ENCODE peak calls at places on chromosomes 11 and 22, in five cellular contexts. E is Peyer's patch, A is lower lobe of right lung, C is IMR-90, G is GM13977. W is an unnamed sample.
A peak's percentile ranks its signal among the peaks of the same experiment; 100 is the strongest.

GRCh38 chr11:106379265-106379664 is 301.8 kb downstream of the AASDHPPT start:
- DNase-seq in G (no peak), A (no peak), E (no peak), C (no peak), W (no peak)

GRCh38 chr11:118295834-118296454 is 8.6 kb upstream of the CD3E start:
- DNase-seq in G (peak; percentile 25), E (no peak), C (peak; percentile 12), A (no peak), W (no peak)

GRCh38 chr11:94457118-94458029 is 36.3 kb downstream of the MRE11 start:
- DNase-seq in E (no peak), C (peak; percentile 4), G (no peak), A (no peak), W (no peak)

GRCh38 chr11:111878385-111878765 is 590 bp downstream of the FDXACB1 start:
- DNase-seq in E (no peak), C (peak; percentile 5), G (no peak), A (no peak), W (no peak)

GRCh38 chr11:27681664-27682063 is 18.6 kb downstream of the BDNF start:
- DNase-seq in A (no peak), G (no peak), E (no peak), C (no peak), W (no peak)

GRCh38 chr11:120637131-120637530 is 125.6 kb downstream of the GRIK4 start:
- DNase-seq in E (no peak), G (no peak), A (no peak), C (no peak), W (no peak)

GRCh38 chr11:77508031-77508430 is 34.1 kb upstream of the PAK1 start:
- DNase-seq in A (no peak), C (no peak), G (no peak), E (no peak), W (no peak)

GRCh38 chr11:92415246-92415645 is 190.6 kb downstream of the FAT3 start:
- DNase-seq in A (no peak), C (no peak), G (no peak), E (no peak), W (no peak)

GRCh38 chr11:114285599-114285998 is 10.6 kb upstream of the NNMT start:
- DNase-seq in A (no peak), C (peak; percentile 58), G (no peak), E (no peak), W (no peak)

GRCh38 chr11:114058871-114059277 is 637 bp upstream of the ZBTB16 start:
- DNase-seq in C (no peak), A (peak; percentile 67), G (no peak), E (no peak), W (peak; percentile 71)

GRCh38 chr11:111604392-111605009 is 2.3 kb downstream of the SIK2 start:
- DNase-seq in G (peak; percentile 61), C (peak; percentile 45), E (no peak), A (no peak), W (no peak)

GRCh38 chr11:132744771-132745170 is 787.5 kb downstream of the OPCML start:
- DNase-seq in C (peak; percentile 59), G (no peak), E (no peak), A (no peak), W (no peak)

GRCh38 chr11:64619196-64619595 is 28.2 kb downstream of the SLC22A12 start:
- DNase-seq in C (no peak), A (peak; percentile 62), G (no peak), E (no peak), W (peak; percentile 81)

GRCh38 chr22:43832393-43833265 is 20.5 kb upstream of the EFCAB6 start:
- DNase-seq in E (peak; percentile 41), G (no peak), A (peak; percentile 43), C (no peak), W (peak; percentile 46)

GRCh38 chr22:44895296-44896055 is 114.3 kb downstream of the PHF21B start:
- DNase-seq in E (no peak), A (no peak), C (no peak), G (no peak), W (no peak)

GRCh38 chr11:5624489-5625278 is at the start of gene TRIM34:
- DNase-seq in G (peak; percentile 85), A (no peak), C (peak; percentile 62), E (peak; percentile 67), W (no peak)

GRCh38 chr11:109799604-109800003 is 293.6 kb upstream of the ZC3H12C start:
- DNase-seq in G (no peak), A (no peak), C (no peak), E (no peak), W (no peak)

GRCh38 chr11:9527481-9528140 is 45.9 kb upstream of the WEE1 start:
- DNase-seq in C (peak; percentile 74), G (no peak), A (no peak), E (no peak), W (no peak)

GRCh38 chr22:20128902-20129746 is 2.5 kb upstream of the ZDHHC8 start:
- DNase-seq in A (no peak), E (no peak), G (no peak), C (peak; percentile 23), W (no peak)

GRCh38 chr11:45374632-45375031 is 88.5 kb upstream of the SYT13 start:
- DNase-seq in C (no peak), E (no peak), G (no peak), A (no peak), W (no peak)

GRCh38 chr11:128208329-128209220 is 378.8 kb downstream of the ETS1 start:
- DNase-seq in G (no peak), C (peak; percentile 93), A (no peak), E (no peak), W (no peak)

GRCh38 chr11:130197386-130198035 is 37.9 kb downstream of the ST14 start:
- DNase-seq in C (no peak), A (no peak), G (no peak), E (no peak), W (no peak)

GRCh38 chr11:1138053-1138452 is 19.7 kb upstream of the MUC5AC start:
- DNase-seq in G (no peak), E (no peak), C (peak; percentile 82), A (no peak), W (no peak)

GRCh38 chr11:104812416-104812815 is 85.8 kb downstream of the CASP12 start:
- DNase-seq in E (no peak), A (no peak), C (no peak), G (no peak), W (no peak)

GRCh38 chr22:44242946-44243724 is 62.4 kb downstream of the PARVG start:
- DNase-seq in E (no peak), C (no peak), G (no peak), A (no peak), W (no peak)

GRCh38 chr11:75678620-75679259 is 9.9 kb upstream of the MAP6 start:
- DNase-seq in E (no peak), G (no peak), A (no peak), C (no peak), W (no peak)

GRCh38 chr22:49977578-49977977 is 17.0 kb downstream of the PIM3 start:
- DNase-seq in G (no peak), E (no peak), A (peak; percentile 35), C (no peak), W (peak; percentile 38)

DNA sequence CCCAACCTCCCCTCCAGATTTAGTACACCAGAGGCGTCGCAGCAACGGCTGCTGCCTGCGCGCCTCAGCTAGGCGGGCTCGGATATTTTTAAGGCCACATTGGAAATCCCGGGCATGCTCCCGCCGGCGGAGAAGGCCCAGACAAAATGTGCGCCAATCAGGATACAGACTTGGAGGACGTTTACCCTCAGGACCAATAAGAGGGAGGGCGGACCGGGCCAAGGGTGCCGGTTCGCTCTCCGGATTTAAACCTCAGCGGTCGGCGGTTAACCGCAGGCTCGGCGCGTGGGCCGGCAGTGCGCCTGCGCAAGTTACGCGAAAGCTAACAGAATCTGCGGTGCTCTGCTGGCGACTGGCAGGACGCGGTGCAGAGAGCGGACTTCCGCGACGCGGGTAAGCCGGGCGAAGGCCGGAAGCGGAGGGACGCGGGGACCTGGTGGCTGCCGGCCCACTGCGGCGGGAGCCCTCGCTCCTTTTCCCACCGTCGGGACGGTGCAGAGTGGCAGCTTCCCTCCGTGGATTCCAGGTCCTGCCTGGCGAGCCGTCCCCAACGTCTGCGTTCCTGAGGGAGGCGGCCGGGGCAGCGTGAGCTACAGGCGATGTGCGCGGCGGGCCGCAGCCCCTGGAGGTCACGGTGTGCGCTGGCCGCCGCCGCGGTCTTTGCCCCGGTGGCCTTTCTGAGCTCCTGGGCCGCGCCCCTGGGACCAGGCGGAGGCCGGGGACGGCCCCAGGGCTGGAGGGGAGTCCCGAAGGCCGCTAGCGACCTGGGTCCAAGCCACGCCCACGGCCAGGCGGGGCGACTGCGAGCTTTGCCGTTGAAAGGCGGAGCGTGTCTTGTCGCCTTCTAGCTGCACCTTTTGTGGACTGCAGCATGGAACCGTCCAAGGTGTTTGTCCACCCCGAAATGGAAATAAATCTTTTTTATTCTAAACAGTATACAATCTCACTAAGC is at the start of gene HYLS1:
- DNase-seq in C (peak; percentile 95), G (peak; percentile 94), A (peak; percentile 96), E (peak; percentile 93), W (peak; percentile 97)
- TF ChIP-seq CTCF in C (peak; percentile 9), G (no peak), A (no peak), E (peak; percentile 17), W (peak; percentile 28)

GRCh38 chr11:3016861-3017260 is 24.7 kb upstream of the NAP1L4 start:
- DNase-seq in E (no peak), A (no peak), C (no peak), G (no peak), W (no peak)
- TF ChIP-seq CTCF in E (no peak), A (no peak), C (no peak), G (no peak), W (no peak)

DNA sequence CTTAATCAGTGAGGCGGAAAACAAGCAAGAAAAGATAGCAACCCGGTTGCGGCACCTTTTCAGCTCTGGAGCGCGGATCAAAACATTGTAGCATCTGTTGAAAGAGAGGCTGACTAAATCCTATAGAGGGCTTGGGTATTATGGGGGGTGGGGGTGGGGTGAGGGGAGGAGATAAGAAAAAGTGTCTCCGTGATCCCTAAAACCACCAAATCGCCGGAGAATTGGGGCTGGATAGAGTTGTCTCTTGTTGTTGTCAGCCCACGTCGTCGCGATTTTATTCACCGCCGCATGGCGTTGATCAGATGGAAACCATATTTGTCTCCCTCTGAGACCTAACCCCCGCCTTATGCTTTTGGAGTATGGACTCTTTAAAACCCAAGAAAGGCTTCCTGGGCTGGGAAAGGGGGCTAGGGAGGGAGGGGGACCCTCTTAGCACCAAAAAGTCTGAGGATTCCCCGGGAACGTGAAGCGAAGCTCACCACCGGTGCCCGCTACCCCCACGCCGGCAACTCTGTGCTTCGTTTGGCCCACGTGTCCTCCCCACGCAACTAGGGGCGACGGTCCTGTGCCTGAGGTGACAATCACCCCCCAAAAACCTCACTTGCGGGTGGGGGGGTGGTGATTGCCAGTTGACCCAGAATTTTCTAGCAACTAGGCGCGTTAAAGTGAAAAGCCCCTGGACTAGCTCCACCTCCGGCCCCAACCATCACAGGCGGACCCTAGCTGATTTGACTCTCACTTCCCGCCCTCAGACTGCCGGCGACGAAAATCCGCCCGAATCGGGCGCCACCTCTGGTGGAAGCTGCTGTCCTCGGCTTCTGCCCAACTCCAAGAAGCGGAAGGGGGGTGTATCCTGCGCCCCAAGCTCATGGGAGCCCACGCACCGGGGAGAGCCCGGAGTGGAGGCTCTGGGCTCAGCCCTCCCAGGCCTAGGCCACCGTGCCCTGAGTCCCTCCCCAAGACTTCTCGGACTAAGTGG is 12.8 kb downstream of the PAX6 start:
- DNase-seq in G (peak; percentile 81), A (no peak), C (no peak), E (no peak), W (no peak)
- TF ChIP-seq CTCF in G (peak; percentile 61), A (no peak), C (peak; percentile 24), E (no peak), W (no peak)

DNA sequence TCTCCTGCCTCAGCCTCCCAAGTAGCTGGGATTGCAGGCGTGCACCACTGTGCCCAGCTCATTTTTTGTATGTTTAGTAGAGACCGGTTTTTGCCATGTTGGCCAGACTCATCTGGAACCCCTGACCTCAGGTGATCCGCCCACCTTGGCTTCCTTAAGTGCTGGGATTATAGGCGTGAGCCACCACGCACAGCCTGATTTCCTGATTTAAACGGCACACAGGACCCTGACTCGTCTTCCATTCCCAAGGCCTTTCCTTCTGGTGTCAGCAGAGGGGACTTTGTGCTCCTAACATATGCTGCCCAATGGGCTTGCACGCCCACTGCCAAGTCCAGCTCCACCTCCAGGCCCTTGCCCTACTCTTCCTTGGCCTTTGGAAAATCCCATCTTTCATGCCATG is 23.7 kb upstream of the CYP2D6 start:
- DNase-seq in G (no peak), A (no peak), E (no peak), C (no peak), W (no peak)
- TF ChIP-seq CTCF in G (no peak), A (no peak), E (no peak), C (no peak), W (no peak)

W was measured in upper lobe of right lung.